ENCODE peak calls at places on chromosome 1, in four cellular contexts. One of them, this sample, is unnamed.

GRCh38 chr1:165281207-165281901 is 75.2 kb downstream of the LMX1A start:
- DNase-seq in mucosa of descending colon: no peak
- DNase-seq in endodermal cell: no peak
- DNase-seq in GM23338: no peak
- DNase-seq in this sample: no peak

GRCh38 chr1:204438628-204439027 is 27.0 kb upstream of the PPP1R15B start:
- DNase-seq in mucosa of descending colon: no peak
- DNase-seq in endodermal cell: no peak
- DNase-seq in GM23338: no peak
- DNase-seq in this sample: peak

GRCh38 chr1:50704126-50704525 is 255.9 kb downstream of the FAF1 start:
- DNase-seq in mucosa of descending colon: peak
- DNase-seq in endodermal cell: no peak
- DNase-seq in GM23338: peak
- DNase-seq in this sample: peak

GRCh38 chr1:99146129-99146848 is 118.0 kb upstream of the PLPPR4 start:
- DNase-seq in mucosa of descending colon: no peak
- DNase-seq in endodermal cell: no peak
- DNase-seq in GM23338: no peak
- DNase-seq in this sample: no peak

GRCh38 chr1:119731060-119731459 is 19.3 kb downstream of the PHGDH start:
- DNase-seq in mucosa of descending colon: no peak
- DNase-seq in endodermal cell: no peak
- DNase-seq in GM23338: no peak
- DNase-seq in this sample: no peak

GRCh38 chr1:243323481-243323880 is 67.6 kb downstream of the SDCCAG8 start:
- DNase-seq in mucosa of descending colon: no peak
- DNase-seq in endodermal cell: no peak
- DNase-seq in GM23338: no peak
- DNase-seq in this sample: no peak

GRCh38 chr1:235545294-235545930 is 41.2 kb upstream of the B3GALNT2 start:
- DNase-seq in mucosa of descending colon: no peak
- DNase-seq in endodermal cell: no peak
- DNase-seq in GM23338: no peak
- DNase-seq in this sample: no peak

GRCh38 chr1:54844564-54844963 is 42.4 kb downstream of the DHCR24 start:
- DNase-seq in mucosa of descending colon: no peak
- DNase-seq in endodermal cell: peak
- DNase-seq in GM23338: no peak
- DNase-seq in this sample: no peak

GRCh38 chr1:68328485-68328884 is 96.2 kb upstream of the WLS start:
- DNase-seq in mucosa of descending colon: no peak
- DNase-seq in endodermal cell: no peak
- DNase-seq in GM23338: no peak
- DNase-seq in this sample: peak

GRCh38 chr1:36091698-36092097 is 3.0 kb downstream of the ADPRS start:
- DNase-seq in mucosa of descending colon: no peak
- DNase-seq in endodermal cell: no peak
- DNase-seq in GM23338: no peak
- DNase-seq in this sample: no peak

GRCh38 chr1:32886012-32886827 is at the start of gene HPCA:
- DNase-seq in mucosa of descending colon: peak
- DNase-seq in endodermal cell: peak
- DNase-seq in GM23338: peak
- DNase-seq in this sample: peak

GRCh38 chr1:201348211-201348566 is 29.3 kb downstream of the TNNT2 start:
- DNase-seq in mucosa of descending colon: peak
- DNase-seq in endodermal cell: peak
- DNase-seq in GM23338: peak
- DNase-seq in this sample: peak

GRCh38 chr1:9589719-9590157 is 1.0 kb downstream of the TMEM201 start:
- DNase-seq in mucosa of descending colon: no peak
- DNase-seq in endodermal cell: no peak
- DNase-seq in GM23338: no peak
- DNase-seq in this sample: no peak

GRCh38 chr1:8259498-8260290 is 58.2 kb upstream of the SLC45A1 start:
- DNase-seq in mucosa of descending colon: peak
- DNase-seq in endodermal cell: no peak
- DNase-seq in GM23338: no peak
- DNase-seq in this sample: peak

GRCh38 chr1:93304716-93305138 is 41.0 kb upstream of the DR1 start:
- DNase-seq in mucosa of descending colon: peak
- DNase-seq in endodermal cell: no peak
- DNase-seq in GM23338: peak
- DNase-seq in this sample: peak

GRCh38 chr1:118739421-118739930 is 248.7 kb downstream of the TBX15 start:
- DNase-seq in mucosa of descending colon: no peak
- DNase-seq in endodermal cell: peak
- DNase-seq in GM23338: peak
- DNase-seq in this sample: no peak

GRCh38 chr1:43853161-43853921 is 80.3 kb upstream of the ARTN start:
- DNase-seq in mucosa of descending colon: peak
- DNase-seq in endodermal cell: peak
- DNase-seq in GM23338: no peak
- DNase-seq in this sample: peak

GRCh38 chr1:25641329-25641725 is 24.7 kb downstream of the MAN1C1 start:
- DNase-seq in mucosa of descending colon: no peak
- DNase-seq in endodermal cell: no peak
- DNase-seq in GM23338: no peak
- DNase-seq in this sample: no peak

GRCh38 chr1:18949689-18950414 is 6.6 kb downstream of the IFFO2 start:
- DNase-seq in mucosa of descending colon: no peak
- DNase-seq in endodermal cell: peak
- DNase-seq in GM23338: peak
- DNase-seq in this sample: peak

GRCh38 chr1:113813218-113813617 is 942 bp upstream of the RSBN1 start:
- DNase-seq in mucosa of descending colon: no peak
- DNase-seq in endodermal cell: no peak
- DNase-seq in GM23338: no peak
- DNase-seq in this sample: no peak

GRCh38 chr1:166905930-166906329 is 29.9 kb upstream of the TADA1 start:
- DNase-seq in mucosa of descending colon: no peak
- DNase-seq in endodermal cell: no peak
- DNase-seq in GM23338: no peak
- DNase-seq in this sample: peak

GRCh38 chr1:61080408-61081134 is 1.8 kb upstream of the NFIA start:
- DNase-seq in mucosa of descending colon: no peak
- DNase-seq in endodermal cell: no peak
- DNase-seq in GM23338: peak
- DNase-seq in this sample: peak

GRCh38 chr1:112673589-112674439 is 645 bp upstream of the MOV10 start:
- DNase-seq in mucosa of descending colon: peak
- DNase-seq in endodermal cell: no peak
- DNase-seq in GM23338: peak
- DNase-seq in this sample: peak

GRCh38 chr1:21517161-21517589 is 8.0 kb downstream of the ALPL start:
- DNase-seq in mucosa of descending colon: no peak
- DNase-seq in endodermal cell: no peak
- DNase-seq in GM23338: no peak
- DNase-seq in this sample: no peak

GRCh38 chr1:23524716-23525401 is 6.2 kb downstream of the E2F2 start:
- DNase-seq in mucosa of descending colon: peak
- DNase-seq in endodermal cell: no peak
- DNase-seq in GM23338: no peak
- DNase-seq in this sample: no peak

GRCh38 chr1:1433804-1434130 is 1.7 kb upstream of the VWA1 start:
- DNase-seq in mucosa of descending colon: no peak
- DNase-seq in endodermal cell: peak
- DNase-seq in GM23338: no peak
- DNase-seq in this sample: peak

GRCh38 chr1:209062863-209063262 is 520.7 kb upstream of the CAMK1G start:
- DNase-seq in mucosa of descending colon: no peak
- DNase-seq in endodermal cell: no peak
- DNase-seq in GM23338: no peak
- DNase-seq in this sample: no peak

GRCh38 chr1:159835862-159836518 is 9.3 kb downstream of the SLAMF8 start:
- DNase-seq in mucosa of descending colon: no peak
- DNase-seq in endodermal cell: no peak
- DNase-seq in GM23338: peak
- DNase-seq in this sample: peak
- TF ChIP-seq CTCF in mucosa of descending colon: no peak
- TF ChIP-seq CTCF in endodermal cell: peak
- TF ChIP-seq CTCF in GM23338: peak
- TF ChIP-seq CTCF in this sample: peak

DNA sequence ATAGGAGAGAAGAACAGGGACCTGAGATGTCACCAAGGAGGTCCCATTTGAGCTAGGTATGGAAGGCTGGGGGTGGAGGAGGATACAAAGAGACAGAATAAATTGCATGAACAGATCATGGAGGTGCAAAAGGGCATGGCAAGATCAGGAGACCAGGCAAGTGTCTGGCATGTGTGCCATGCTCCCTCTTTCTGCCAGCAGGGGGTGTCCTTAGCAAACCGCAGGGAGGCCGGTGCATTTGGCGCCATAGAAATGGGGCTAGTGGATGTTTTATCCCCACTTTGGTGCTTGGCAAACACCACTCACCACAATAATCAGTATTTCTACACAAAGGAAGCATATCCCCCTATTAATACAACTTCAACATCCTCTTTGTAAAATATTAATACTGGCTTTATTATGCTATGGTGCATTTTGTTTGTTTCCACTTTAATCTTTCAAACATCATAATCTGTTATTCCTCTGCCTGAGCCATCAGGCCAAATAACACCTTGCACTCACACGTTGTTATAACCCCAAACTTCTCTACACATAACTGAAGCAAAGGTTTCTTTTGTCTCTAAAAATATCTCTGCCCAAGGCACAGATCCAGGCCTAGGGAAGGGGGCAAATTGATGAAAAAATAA is 25.9 kb downstream of the S100A6 start:
- DNase-seq in mucosa of descending colon: peak
- DNase-seq in endodermal cell: peak
- DNase-seq in GM23338: peak
- DNase-seq in this sample: peak
- TF ChIP-seq CTCF in mucosa of descending colon: peak
- TF ChIP-seq CTCF in endodermal cell: peak
- TF ChIP-seq CTCF in GM23338: peak
- TF ChIP-seq CTCF in this sample: peak

GRCh38 chr1:63004868-63005267 is 220.9 kb downstream of the ATG4C start:
- DNase-seq in mucosa of descending colon: peak
- DNase-seq in endodermal cell: peak
- DNase-seq in GM23338: peak
- DNase-seq in this sample: peak
- TF ChIP-seq CTCF in mucosa of descending colon: no peak
- TF ChIP-seq CTCF in endodermal cell: peak
- TF ChIP-seq CTCF in GM23338: peak
- TF ChIP-seq CTCF in this sample: peak

GRCh38 chr1:199029401-199029800 is 390.6 kb downstream of the PTPRC start:
- DNase-seq in mucosa of descending colon: no peak
- DNase-seq in endodermal cell: no peak
- DNase-seq in GM23338: no peak
- DNase-seq in this sample: peak

GRCh38 chr1:199033709-199034108 is 394.9 kb downstream of the PTPRC start:
- DNase-seq in mucosa of descending colon: no peak
- DNase-seq in endodermal cell: no peak
- DNase-seq in GM23338: no peak
- DNase-seq in this sample: no peak

DNA sequence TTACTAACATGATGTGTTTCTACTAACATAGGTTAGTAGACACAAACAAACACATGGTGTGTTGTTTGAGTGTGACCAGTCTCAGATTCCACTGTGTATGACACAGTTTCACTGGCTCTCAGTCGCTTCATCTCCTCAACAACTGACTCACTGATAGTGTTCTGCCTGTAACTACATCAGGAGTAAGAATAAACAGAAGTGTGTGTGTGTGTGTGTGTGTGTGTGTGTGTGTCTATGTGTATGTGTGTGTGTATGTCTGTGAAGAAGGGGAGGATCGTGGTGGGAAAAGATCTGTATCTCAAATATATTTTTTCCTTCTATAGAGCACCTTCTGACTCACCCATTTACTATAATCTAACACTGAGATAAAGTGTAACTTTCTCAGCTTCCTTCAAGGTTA is 391.0 kb downstream of the PTPRC start:
- DNase-seq in mucosa of descending colon: no peak
- DNase-seq in endodermal cell: no peak
- DNase-seq in GM23338: no peak
- DNase-seq in this sample: peak
- TF ChIP-seq CTCF in mucosa of descending colon: no peak
- TF ChIP-seq CTCF in endodermal cell: no peak
- TF ChIP-seq CTCF in GM23338: no peak
- TF ChIP-seq CTCF in this sample: no peak

GRCh38 chr1:115183158-115183557 is 93.9 kb upstream of the TSPAN2 start:
- DNase-seq in mucosa of descending colon: no peak
- DNase-seq in endodermal cell: peak
- DNase-seq in GM23338: peak
- DNase-seq in this sample: no peak
- TF ChIP-seq CTCF in mucosa of descending colon: no peak
- TF ChIP-seq CTCF in endodermal cell: peak
- TF ChIP-seq CTCF in GM23338: peak
- TF ChIP-seq CTCF in this sample: no peak

GRCh38 chr1:16924919-16925477 is 3.3 kb downstream of the CROCC start:
- DNase-seq in mucosa of descending colon: no peak
- DNase-seq in endodermal cell: peak
- DNase-seq in GM23338: peak
- DNase-seq in this sample: no peak
- TF ChIP-seq CTCF in mucosa of descending colon: no peak
- TF ChIP-seq CTCF in endodermal cell: peak
- TF ChIP-seq CTCF in GM23338: peak
- TF ChIP-seq CTCF in this sample: peak

GRCh38 chr1:6624712-6625578 is at the start of gene THAP3:
- DNase-seq in mucosa of descending colon: peak
- DNase-seq in endodermal cell: peak
- DNase-seq in GM23338: peak
- DNase-seq in this sample: peak
- TF ChIP-seq CTCF in mucosa of descending colon: no peak
- TF ChIP-seq CTCF in endodermal cell: peak
- TF ChIP-seq CTCF in GM23338: peak
- TF ChIP-seq CTCF in this sample: no peak

GRCh38 chr1:219880765-219881457 is 47.4 kb downstream of the SLC30A10 start:
- DNase-seq in mucosa of descending colon: no peak
- DNase-seq in endodermal cell: no peak
- DNase-seq in GM23338: no peak
- DNase-seq in this sample: no peak

GRCh38 chr1:219882116-219882515 is 46.2 kb downstream of the SLC30A10 start:
- DNase-seq in mucosa of descending colon: no peak
- DNase-seq in endodermal cell: no peak
- DNase-seq in GM23338: no peak
- DNase-seq in this sample: no peak

GRCh38 chr1:219875860-219876259 is 52.5 kb downstream of the SLC30A10 start:
- DNase-seq in mucosa of descending colon: peak
- DNase-seq in endodermal cell: no peak
- DNase-seq in GM23338: no peak
- DNase-seq in this sample: no peak

GRCh38 chr1:219871427-219872057 is 56.8 kb downstream of the SLC30A10 start:
- DNase-seq in mucosa of descending colon: no peak
- DNase-seq in endodermal cell: peak
- DNase-seq in GM23338: no peak
- DNase-seq in this sample: no peak

GRCh38 chr1:219876798-219877209 is 51.6 kb downstream of the SLC30A10 start:
- DNase-seq in mucosa of descending colon: peak
- DNase-seq in endodermal cell: no peak
- DNase-seq in GM23338: peak
- DNase-seq in this sample: peak
- TF ChIP-seq CTCF in mucosa of descending colon: no peak
- TF ChIP-seq CTCF in endodermal cell: peak
- TF ChIP-seq CTCF in GM23338: peak
- TF ChIP-seq CTCF in this sample: no peak

GRCh38 chr1:232211149-232211548 is 418.8 kb downstream of the SIPA1L2 start:
- DNase-seq in mucosa of descending colon: no peak
- DNase-seq in endodermal cell: peak
- DNase-seq in GM23338: peak
- DNase-seq in this sample: no peak
- TF ChIP-seq CTCF in mucosa of descending colon: no peak
- TF ChIP-seq CTCF in endodermal cell: peak
- TF ChIP-seq CTCF in GM23338: peak
- TF ChIP-seq CTCF in this sample: peak

This sample was measured in cardiac fibroblast.